ENCODE peak calls at places on chromosomes 11 and 22, in seven cellular contexts. One of them, this sample, is unnamed.

GRCh38 chr22:27870234-27871191 is 48.5 kb downstream of the PITPNB start:
- DNase-seq in tibial nerve: no peak
- DNase-seq in fibroblast of pulmonary artery: no peak
- DNase-seq in fibroblast of lung: no peak
- DNase-seq in left ventricle myocardium inferior: no peak
- DNase-seq in heart left ventricle: no peak
- DNase-seq in HL-60: no peak
- DNase-seq in this sample: no peak

GRCh38 chr11:40338739-40339138 is 1120.7 kb downstream of the LRRC4C start:
- DNase-seq in tibial nerve: no peak
- DNase-seq in fibroblast of pulmonary artery: peak; percentile 60
- DNase-seq in fibroblast of lung: peak; percentile 52
- DNase-seq in left ventricle myocardium inferior: no peak
- DNase-seq in heart left ventricle: no peak
- DNase-seq in HL-60: no peak
- DNase-seq in this sample: no peak

GRCh38 chr11:133163463-133164419 is 368.6 kb downstream of the OPCML start:
- DNase-seq in tibial nerve: no peak
- DNase-seq in fibroblast of pulmonary artery: peak; percentile 36
- DNase-seq in fibroblast of lung: peak; percentile 45
- DNase-seq in left ventricle myocardium inferior: no peak
- DNase-seq in heart left ventricle: no peak
- DNase-seq in HL-60: no peak
- DNase-seq in this sample: peak; percentile 5

GRCh38 chr11:116793476-116794096 is 1.9 kb upstream of the APOA5 start:
- DNase-seq in tibial nerve: no peak
- DNase-seq in fibroblast of pulmonary artery: peak; percentile 43
- DNase-seq in fibroblast of lung: peak; percentile 34
- DNase-seq in left ventricle myocardium inferior: no peak
- DNase-seq in heart left ventricle: no peak
- DNase-seq in HL-60: no peak
- DNase-seq in this sample: no peak

GRCh38 chr22:35212020-35212419 is 45.3 kb upstream of the HMGXB4 start:
- DNase-seq in tibial nerve: no peak
- DNase-seq in fibroblast of pulmonary artery: peak; percentile 58
- DNase-seq in fibroblast of lung: no peak
- DNase-seq in left ventricle myocardium inferior: no peak
- DNase-seq in heart left ventricle: no peak
- DNase-seq in HL-60: no peak
- DNase-seq in this sample: no peak

GRCh38 chr22:21635771-21636510 is 3.4 kb downstream of the CCDC116 start:
- DNase-seq in tibial nerve: no peak
- DNase-seq in fibroblast of pulmonary artery: no peak
- DNase-seq in fibroblast of lung: no peak
- DNase-seq in left ventricle myocardium inferior: no peak
- DNase-seq in heart left ventricle: no peak
- DNase-seq in HL-60: no peak
- DNase-seq in this sample: no peak

GRCh38 chr22:24230911-24231656 is 13.8 kb downstream of the GGT5 start:
- DNase-seq in tibial nerve: no peak
- DNase-seq in fibroblast of pulmonary artery: no peak
- DNase-seq in fibroblast of lung: no peak
- DNase-seq in left ventricle myocardium inferior: peak; percentile 37
- DNase-seq in heart left ventricle: no peak
- DNase-seq in HL-60: no peak
- DNase-seq in this sample: no peak

GRCh38 chr22:41780714-41781507 is 19.6 kb upstream of the CCDC134 start:
- DNase-seq in tibial nerve: no peak
- DNase-seq in fibroblast of pulmonary artery: peak; percentile 83
- DNase-seq in fibroblast of lung: peak; percentile 33
- DNase-seq in left ventricle myocardium inferior: peak; percentile 35
- DNase-seq in heart left ventricle: peak; percentile 53
- DNase-seq in HL-60: peak; percentile 94
- DNase-seq in this sample: peak; percentile 98

GRCh38 chr11:129853508-129854228 is 38.0 kb downstream of the TMEM45B start:
- DNase-seq in tibial nerve: no peak
- DNase-seq in fibroblast of pulmonary artery: peak; percentile 69
- DNase-seq in fibroblast of lung: peak; percentile 56
- DNase-seq in left ventricle myocardium inferior: no peak
- DNase-seq in heart left ventricle: no peak
- DNase-seq in HL-60: peak; percentile 25
- DNase-seq in this sample: no peak

GRCh38 chr11:45919276-45919675 is 1.6 kb upstream of the PEX16 start:
- DNase-seq in tibial nerve: no peak
- DNase-seq in fibroblast of pulmonary artery: no peak
- DNase-seq in fibroblast of lung: no peak
- DNase-seq in left ventricle myocardium inferior: no peak
- DNase-seq in heart left ventricle: no peak
- DNase-seq in HL-60: no peak
- DNase-seq in this sample: no peak

GRCh38 chr11:69721745-69722144 is 17.9 kb upstream of the FGF19 start:
- DNase-seq in tibial nerve: no peak
- DNase-seq in fibroblast of pulmonary artery: no peak
- DNase-seq in fibroblast of lung: no peak
- DNase-seq in left ventricle myocardium inferior: no peak
- DNase-seq in heart left ventricle: no peak
- DNase-seq in HL-60: no peak
- DNase-seq in this sample: no peak

GRCh38 chr11:62124186-62125113 is 639 bp downstream of the INCENP start:
- DNase-seq in tibial nerve: no peak
- DNase-seq in fibroblast of pulmonary artery: peak; percentile 17
- DNase-seq in fibroblast of lung: peak; percentile 27
- DNase-seq in left ventricle myocardium inferior: peak; percentile 32
- DNase-seq in heart left ventricle: peak; percentile 37
- DNase-seq in HL-60: peak; percentile 35
- DNase-seq in this sample: no peak

GRCh38 chr11:111285205-111286079 is 12.9 kb upstream of the POU2AF3 start:
- DNase-seq in tibial nerve: no peak
- DNase-seq in fibroblast of pulmonary artery: no peak
- DNase-seq in fibroblast of lung: no peak
- DNase-seq in left ventricle myocardium inferior: no peak
- DNase-seq in heart left ventricle: no peak
- DNase-seq in HL-60: no peak
- DNase-seq in this sample: no peak

GRCh38 chr11:121563900-121564822 is 111.4 kb upstream of the SORL1-AS1 start:
- DNase-seq in tibial nerve: no peak
- DNase-seq in fibroblast of pulmonary artery: no peak
- DNase-seq in fibroblast of lung: peak; percentile 21
- DNase-seq in left ventricle myocardium inferior: no peak
- DNase-seq in heart left ventricle: no peak
- DNase-seq in HL-60: no peak
- DNase-seq in this sample: no peak

GRCh38 chr22:31923166-31923565 is 21.2 kb upstream of the YWHAH start:
- DNase-seq in tibial nerve: peak; percentile 23
- DNase-seq in fibroblast of pulmonary artery: peak; percentile 16
- DNase-seq in fibroblast of lung: no peak
- DNase-seq in left ventricle myocardium inferior: peak; percentile 35
- DNase-seq in heart left ventricle: peak; percentile 53
- DNase-seq in HL-60: no peak
- DNase-seq in this sample: no peak

GRCh38 chr11:111081021-111081511 is 164.5 kb upstream of the POU2AF2 start:
- DNase-seq in tibial nerve: no peak
- DNase-seq in fibroblast of pulmonary artery: no peak
- DNase-seq in fibroblast of lung: no peak
- DNase-seq in left ventricle myocardium inferior: no peak
- DNase-seq in heart left ventricle: no peak
- DNase-seq in HL-60: no peak
- DNase-seq in this sample: no peak

GRCh38 chr11:76978239-76978638 is 56.0 kb upstream of the B3GNT6 start:
- DNase-seq in tibial nerve: no peak
- DNase-seq in fibroblast of pulmonary artery: no peak
- DNase-seq in fibroblast of lung: no peak
- DNase-seq in left ventricle myocardium inferior: no peak
- DNase-seq in heart left ventricle: no peak
- DNase-seq in HL-60: no peak
- DNase-seq in this sample: no peak

DNA sequence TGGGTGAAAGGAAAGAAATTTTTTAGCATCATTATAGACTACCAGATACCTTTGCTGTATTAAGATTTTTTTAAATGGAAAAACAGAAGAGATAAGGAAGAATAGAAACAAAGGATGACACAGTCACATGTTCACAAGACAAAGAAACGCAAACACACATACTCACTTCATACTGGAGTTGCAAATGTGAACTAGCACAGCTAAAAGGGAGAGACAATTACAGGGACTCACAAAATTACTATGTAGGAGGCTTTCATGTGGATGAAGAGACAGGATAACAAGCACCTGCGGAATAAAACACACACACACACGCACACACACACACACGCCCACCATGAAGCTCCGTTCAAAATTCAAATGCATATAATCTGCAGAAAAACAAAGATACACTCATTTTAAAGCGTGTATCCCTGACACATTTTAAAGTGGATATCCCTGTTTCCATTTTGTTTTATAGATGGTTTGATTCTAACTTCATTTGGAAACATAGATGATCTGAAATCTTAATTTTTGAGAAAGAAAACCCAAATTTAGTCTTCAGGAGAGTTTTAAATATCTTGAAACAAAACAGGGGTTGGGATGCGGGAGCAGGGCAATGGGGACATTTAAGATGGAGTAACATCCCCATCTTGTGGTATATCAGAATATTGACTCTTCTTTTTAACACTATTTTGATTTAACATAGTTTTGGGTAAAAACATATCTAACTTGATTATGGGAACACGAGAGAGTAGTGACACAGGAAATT is 36.7 kb downstream of the JRKL start:
- DNase-seq in tibial nerve: no peak
- DNase-seq in fibroblast of pulmonary artery: peak; percentile 75
- DNase-seq in fibroblast of lung: peak; percentile 72
- DNase-seq in left ventricle myocardium inferior: no peak
- DNase-seq in heart left ventricle: no peak
- DNase-seq in HL-60: no peak
- DNase-seq in this sample: peak; percentile 5
- H3K4me3 ChIP-seq in tibial nerve: no peak overlapping the region
- H3K4me3 ChIP-seq in fibroblast of pulmonary artery: no peak overlapping the region
- H3K4me3 ChIP-seq in fibroblast of lung: peak overlapping the region; percentile 20
- H3K4me3 ChIP-seq in left ventricle myocardium inferior: no peak overlapping the region
- H3K4me3 ChIP-seq in heart left ventricle: no peak overlapping the region
- H3K4me3 ChIP-seq in HL-60: no peak overlapping the region
- H3K4me3 ChIP-seq in this sample: no peak overlapping the region

GRCh38 chr22:36568846-36569245 is 39.9 kb upstream of the EIF3D start:
- DNase-seq in tibial nerve: no peak
- DNase-seq in fibroblast of pulmonary artery: no peak
- DNase-seq in fibroblast of lung: no peak
- DNase-seq in left ventricle myocardium inferior: no peak
- DNase-seq in heart left ventricle: no peak
- DNase-seq in HL-60: no peak
- DNase-seq in this sample: no peak

GRCh38 chr22:36573815-36574350 is 44.9 kb upstream of the EIF3D start:
- DNase-seq in tibial nerve: no peak
- DNase-seq in fibroblast of pulmonary artery: no peak
- DNase-seq in fibroblast of lung: no peak
- DNase-seq in left ventricle myocardium inferior: no peak
- DNase-seq in heart left ventricle: no peak
- DNase-seq in HL-60: no peak
- DNase-seq in this sample: no peak

GRCh38 chr22:36566720-36567119 is 37.8 kb upstream of the EIF3D start:
- DNase-seq in tibial nerve: no peak
- DNase-seq in fibroblast of pulmonary artery: no peak
- DNase-seq in fibroblast of lung: no peak
- DNase-seq in left ventricle myocardium inferior: no peak
- DNase-seq in heart left ventricle: no peak
- DNase-seq in HL-60: no peak
- DNase-seq in this sample: no peak

GRCh38 chr22:36571991-36572390 is 43.0 kb upstream of the EIF3D start:
- DNase-seq in tibial nerve: no peak
- DNase-seq in fibroblast of pulmonary artery: no peak
- DNase-seq in fibroblast of lung: no peak
- DNase-seq in left ventricle myocardium inferior: no peak
- DNase-seq in heart left ventricle: no peak
- DNase-seq in HL-60: no peak
- DNase-seq in this sample: no peak

DNA sequence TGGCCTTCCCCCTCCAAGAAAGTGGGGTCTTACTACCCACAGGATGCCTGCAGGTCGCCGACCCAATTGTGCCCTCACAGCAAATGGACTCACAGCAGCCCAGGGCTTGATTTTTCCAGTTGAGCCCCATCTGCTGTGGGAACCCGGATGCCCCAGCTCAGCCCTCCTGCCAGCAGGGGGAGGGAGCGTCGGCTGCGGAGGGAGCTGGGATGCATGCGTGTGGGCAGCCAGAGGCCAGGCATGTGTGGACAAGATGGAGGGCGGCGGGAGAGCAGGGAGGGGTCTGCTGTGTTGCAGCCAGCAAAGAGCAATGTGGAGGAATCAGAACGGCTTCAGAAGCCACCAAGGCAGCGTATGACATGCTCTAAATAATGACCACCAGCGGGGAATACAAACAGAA is 41.0 kb upstream of the EIF3D start:
- DNase-seq in tibial nerve: no peak
- DNase-seq in fibroblast of pulmonary artery: no peak
- DNase-seq in fibroblast of lung: peak; percentile 16
- DNase-seq in left ventricle myocardium inferior: no peak
- DNase-seq in heart left ventricle: no peak
- DNase-seq in HL-60: no peak
- DNase-seq in this sample: no peak
- TF ChIP-seq CTCF in tibial nerve: no peak
- TF ChIP-seq CTCF in fibroblast of pulmonary artery: peak; percentile 21
- TF ChIP-seq CTCF in fibroblast of lung: peak; percentile 51
- TF ChIP-seq CTCF in left ventricle myocardium inferior: peak; percentile 49
- TF ChIP-seq CTCF in heart left ventricle: peak; percentile 16
- TF ChIP-seq CTCF in HL-60: no peak
- TF ChIP-seq CTCF in this sample: no peak

GRCh38 chr22:46263208-46263575 is at the start of gene PKDREJ:
- DNase-seq in tibial nerve: no peak
- DNase-seq in fibroblast of pulmonary artery: no peak
- DNase-seq in fibroblast of lung: no peak
- DNase-seq in left ventricle myocardium inferior: no peak
- DNase-seq in heart left ventricle: no peak
- DNase-seq in HL-60: no peak
- DNase-seq in this sample: no peak
- H3K4me3 ChIP-seq in tibial nerve: no peak within 1 kb of the TSS
- H3K4me3 ChIP-seq in fibroblast of pulmonary artery: no peak within 1 kb of the TSS
- H3K4me3 ChIP-seq in fibroblast of lung: no peak within 1 kb of the TSS
- H3K4me3 ChIP-seq in left ventricle myocardium inferior: peak within 1 kb of the TSS; percentile 51
- H3K4me3 ChIP-seq in heart left ventricle: peak within 1 kb of the TSS; percentile 46
- H3K4me3 ChIP-seq in HL-60: no peak within 1 kb of the TSS
- H3K4me3 ChIP-seq in this sample: no peak within 1 kb of the TSS

GRCh38 chr11:61082931-61083531 is 19.3 kb upstream of the CD5 start:
- DNase-seq in tibial nerve: no peak
- DNase-seq in fibroblast of pulmonary artery: no peak
- DNase-seq in fibroblast of lung: no peak
- DNase-seq in left ventricle myocardium inferior: no peak
- DNase-seq in heart left ventricle: no peak
- DNase-seq in HL-60: no peak
- DNase-seq in this sample: no peak

GRCh38 chr11:61080986-61081590 is 21.2 kb upstream of the CD5 start:
- DNase-seq in tibial nerve: no peak
- DNase-seq in fibroblast of pulmonary artery: no peak
- DNase-seq in fibroblast of lung: no peak
- DNase-seq in left ventricle myocardium inferior: no peak
- DNase-seq in heart left ventricle: no peak
- DNase-seq in HL-60: no peak
- DNase-seq in this sample: no peak

GRCh38 chr11:61082161-61082870 is 20.0 kb upstream of the CD5 start:
- DNase-seq in tibial nerve: no peak
- DNase-seq in fibroblast of pulmonary artery: no peak
- DNase-seq in fibroblast of lung: no peak
- DNase-seq in left ventricle myocardium inferior: no peak
- DNase-seq in heart left ventricle: no peak
- DNase-seq in HL-60: no peak
- DNase-seq in this sample: no peak

GRCh38 chr11:61080526-61080925 is 21.8 kb upstream of the CD5 start:
- DNase-seq in tibial nerve: no peak
- DNase-seq in fibroblast of pulmonary artery: no peak
- DNase-seq in fibroblast of lung: no peak
- DNase-seq in left ventricle myocardium inferior: no peak
- DNase-seq in heart left ventricle: no peak
- DNase-seq in HL-60: no peak
- DNase-seq in this sample: no peak

GRCh38 chr11:61083601-61084147 is 18.6 kb upstream of the CD5 start:
- DNase-seq in tibial nerve: no peak
- DNase-seq in fibroblast of pulmonary artery: no peak
- DNase-seq in fibroblast of lung: no peak
- DNase-seq in left ventricle myocardium inferior: no peak
- DNase-seq in heart left ventricle: no peak
- DNase-seq in HL-60: no peak
- DNase-seq in this sample: no peak
- TF ChIP-seq CTCF in tibial nerve: no peak
- TF ChIP-seq CTCF in fibroblast of pulmonary artery: no peak
- TF ChIP-seq CTCF in fibroblast of lung: no peak
- TF ChIP-seq CTCF in left ventricle myocardium inferior: no peak
- TF ChIP-seq CTCF in heart left ventricle: no peak
- TF ChIP-seq CTCF in HL-60: no peak
- TF ChIP-seq CTCF in this sample: no peak